ENCODE peak calls at places on chromosomes 3 and 15, in nine cellular contexts. B is cardiac muscle cell; X is SHP77; C is midbrain; G is HT-29; Y is HAP-1; K is HTR-8/SVneo; F is activated CD4-positive, CD25-positive, alpha-beta regulatory T cell; W is activated naive CD4-positive, alpha-beta T cell treated with anti-CD3 and anti-CD28 coated beads, Interleukin-2, amount 50 U/mL, for 16 hours. L is an unnamed sample.

GRCh38 chr15:90336705-90337141 is 15.4 kb upstream of the ZNF774 start:
- DNase-seq in Y (peak; percentile 18), W (no peak), B (no peak), F (no peak), C (peak; percentile 8), X (no peak), G (no peak), K (peak; percentile 45), L (peak; percentile 82)

GRCh38 chr3:47781326-47781684 is 388 bp downstream of the SMARCC1 start:
- DNase-seq in F (peak; percentile 36), Y (peak; percentile 29), W (peak; percentile 71), X (peak; percentile 76), C (peak; percentile 59), B (peak; percentile 74), G (no peak), K (peak; percentile 36), L (no peak)

GRCh38 chr3:74603292-74603691 is 11.2 kb downstream of the CNTN3 start:
- DNase-seq in W (no peak), K (no peak), C (no peak), B (no peak), F (no peak), X (no peak), Y (no peak), G (no peak), L (no peak)

GRCh38 chr3:117054551-117054950 is 345.0 kb downstream of the TUSC7 start:
- DNase-seq in Y (peak; percentile 97), K (no peak), G (no peak), B (no peak), C (no peak), W (no peak), X (no peak), F (no peak), L (no peak)

GRCh38 chr3:123198352-123198751 is 3.4 kb upstream of the SEC22A start:
- DNase-seq in G (no peak), F (no peak), B (no peak), K (no peak), X (no peak), W (no peak), Y (no peak), C (no peak), L (no peak)

GRCh38 chr3:45178131-45179023 is 32.2 kb upstream of the CDCP1 start:
- DNase-seq in X (no peak), K (peak; percentile 47), W (no peak), Y (no peak), B (no peak), G (no peak), F (no peak), C (no peak), L (no peak)

GRCh38 chr3:159126261-159127020 is 324.6 kb downstream of the MFSD1 start:
- DNase-seq in K (no peak), X (no peak), G (no peak), Y (no peak), F (no peak), B (no peak), C (no peak), W (no peak), L (no peak)

GRCh38 chr15:28191832-28192231 is 92.7 kb upstream of the OCA2 start:
- DNase-seq in Y (no peak), W (no peak), F (no peak), X (peak; percentile 74), B (peak; percentile 6), C (peak; percentile 74), G (no peak), K (no peak), L (peak; percentile 73)

GRCh38 chr3:36546196-36546595 is 165.9 kb downstream of the STAC start:
- DNase-seq in Y (no peak), F (no peak), W (no peak), G (no peak), B (no peak), X (no peak), C (no peak), K (no peak), L (no peak)

GRCh38 chr3:46844851-46845250 is 18.4 kb downstream of the MYL3 start:
- DNase-seq in W (no peak), C (no peak), K (no peak), F (no peak), X (no peak), Y (no peak), B (no peak), G (no peak), L (no peak)

GRCh38 chr15:51265037-51265555 is 73.3 kb downstream of the CYP19A1 start:
- DNase-seq in W (no peak), X (no peak), F (no peak), K (no peak), G (no peak), C (no peak), Y (no peak), B (no peak), L (no peak)

GRCh38 chr3:25277503-25277902 is 150.6 kb upstream of the RARB start:
- DNase-seq in B (no peak), W (no peak), Y (no peak), F (no peak), C (no peak), K (no peak), X (no peak), G (no peak), L (no peak)

GRCh38 chr3:82796765-82797164 is 1035.3 kb upstream of the GBE1 start:
- DNase-seq in K (no peak), W (no peak), Y (no peak), G (no peak), B (no peak), X (no peak), C (no peak), F (no peak), L (no peak)

GRCh38 chr15:90342655-90343054 is 9.4 kb upstream of the ZNF774 start:
- DNase-seq in G (no peak), X (no peak), F (no peak), Y (no peak), W (no peak), C (no peak), B (peak; percentile 53), K (no peak), L (no peak)

GRCh38 chr15:70025413-70026296 is 72.1 kb downstream of the TLE3 start:
- DNase-seq in Y (no peak), X (no peak), W (no peak), G (no peak), F (no peak), C (peak; percentile 37), B (no peak), K (no peak), L (peak; percentile 26)

GRCh38 chr3:107739227-107739626 is 216.5 kb downstream of the BBX start:
- DNase-seq in W (no peak), Y (no peak), F (no peak), K (no peak), X (no peak), G (no peak), C (no peak), B (no peak), L (no peak)

GRCh38 chr3:113092746-113093145 is 102.0 kb downstream of the GTPBP8 start:
- DNase-seq in C (no peak), G (no peak), W (no peak), Y (no peak), K (no peak), F (no peak), X (no peak), B (no peak), L (no peak)

GRCh38 chr3:31906182-31906581 is 74.9 kb downstream of the OSBPL10 start:
- DNase-seq in B (no peak), W (no peak), C (no peak), G (no peak), K (no peak), Y (no peak), F (no peak), X (no peak), L (no peak)

GRCh38 chr3:168077091-168077490 is 18.6 kb downstream of the GOLIM4 start:
- DNase-seq in K (no peak), G (no peak), W (no peak), B (no peak), F (no peak), X (no peak), Y (no peak), C (no peak), L (no peak)

GRCh38 chr15:83199288-83199687 is 8.3 kb downstream of the HDGFL3 start:
- DNase-seq in K (no peak), B (no peak), C (no peak), F (no peak), W (peak; percentile 19), G (no peak), Y (no peak), X (no peak), L (no peak)

GRCh38 chr3:115148142-115148790 is 1.2 kb upstream of the ZBTB20 start:
- DNase-seq in C (no peak), F (no peak), B (peak; percentile 6), K (no peak), X (no peak), G (no peak), Y (no peak), W (no peak), L (peak; percentile 59)

GRCh38 chr15:87528873-87529272 is 727.7 kb downstream of the NTRK3 start:
- DNase-seq in K (no peak), X (peak; percentile 20), G (peak; percentile 51), Y (no peak), F (no peak), B (no peak), W (no peak), C (no peak), L (no peak)

GRCh38 chr3:184078851-184079250 is 18.0 kb upstream of the HTR3E start:
- DNase-seq in C (no peak), Y (no peak), F (no peak), G (no peak), B (no peak), X (no peak), K (no peak), W (no peak), L (no peak)

GRCh38 chr15:70299931-70300858 is 202.5 kb upstream of the TLE3 start:
- DNase-seq in Y (no peak), B (no peak), K (no peak), X (peak; percentile 25), F (peak; percentile 47), G (no peak), C (no peak), W (peak; percentile 58), L (no peak)

GRCh38 chr15:41276821-41277220 is 45.8 kb downstream of the CHP1 start:
- DNase-seq in G (peak; percentile 36), C (no peak), B (no peak), W (no peak), Y (no peak), K (no peak), F (no peak), X (no peak), L (no peak)

GRCh38 chr3:136305879-136306278 is 55.7 kb downstream of the PCCB start:
- DNase-seq in F (no peak), W (no peak), B (no peak), Y (peak; percentile 55), X (peak; percentile 19), K (peak; percentile 54), G (peak; percentile 71), C (no peak), L (no peak)

GRCh38 chr15:96494530-96494929 is 164.0 kb downstream of the NR2F2 start:
- DNase-seq in K (no peak), F (no peak), X (no peak), C (no peak), B (no peak), W (no peak), Y (no peak), G (peak; percentile 70), L (no peak)

GRCh38 chr15:74399511-74400312 is 32.3 kb upstream of the CYP11A1 start:
- DNase-seq in C (no peak), B (no peak), K (no peak), G (no peak), Y (no peak), X (no peak), F (no peak), W (peak; percentile 43), L (no peak)

GRCh38 chr3:52608337-52608736 is 71.9 kb downstream of the UQCC5 start:
- DNase-seq in Y (no peak), B (no peak), C (no peak), F (no peak), X (no peak), W (no peak), K (no peak), G (no peak), L (no peak)

GRCh38 chr3:71262368-71263265 is 320.9 kb downstream of the FOXP1 start:
- DNase-seq in X (no peak), B (no peak), Y (no peak), K (no peak), G (no peak), F (no peak), C (no peak), W (no peak), L (no peak)

GRCh38 chr15:77599357-77599756 is 33.4 kb downstream of the LINGO1 start:
- DNase-seq in G (no peak), F (no peak), C (no peak), K (no peak), X (peak; percentile 43), Y (no peak), W (no peak), B (no peak), L (no peak)

L was measured in pons.